ENCODE peak calls at places on chromosomes 13 and 19, in eight cellular contexts. One of them, this sample, is unnamed.

GRCh38 chr13:108269601-108270328 is at the start of gene TNFSF13B:
- DNase-seq in midbrain: peak
- DNase-seq in HT1080: peak
- DNase-seq in osteocyte: no peak
- DNase-seq in heart left ventricle: peak
- DNase-seq in left colon: peak
- DNase-seq in A172: peak
- DNase-seq in NCI-H69: peak
- DNase-seq in this sample: peak

GRCh38 chr19:10936661-10937084 is 8.1 kb downstream of the TIMM29 start:
- DNase-seq in midbrain: peak
- DNase-seq in HT1080: peak
- DNase-seq in osteocyte: no peak
- DNase-seq in heart left ventricle: no peak
- DNase-seq in left colon: peak
- DNase-seq in A172: peak
- DNase-seq in NCI-H69: peak
- DNase-seq in this sample: no peak

GRCh38 chr19:50899549-50899948 is 11.6 kb downstream of the KLK4 start:
- DNase-seq in midbrain: no peak
- DNase-seq in HT1080: no peak
- DNase-seq in osteocyte: no peak
- DNase-seq in heart left ventricle: no peak
- DNase-seq in left colon: no peak
- DNase-seq in A172: no peak
- DNase-seq in NCI-H69: no peak
- DNase-seq in this sample: no peak

GRCh38 chr19:18674616-18675015 is 8.9 kb upstream of the CRTC1 start:
- DNase-seq in midbrain: peak
- DNase-seq in HT1080: peak
- DNase-seq in osteocyte: no peak
- DNase-seq in heart left ventricle: peak
- DNase-seq in left colon: peak
- DNase-seq in A172: no peak
- DNase-seq in NCI-H69: peak
- DNase-seq in this sample: no peak

GRCh38 chr19:485583-486236 is 10.6 kb upstream of the MADCAM1 start:
- DNase-seq in midbrain: peak
- DNase-seq in HT1080: no peak
- DNase-seq in osteocyte: no peak
- DNase-seq in heart left ventricle: no peak
- DNase-seq in left colon: no peak
- DNase-seq in A172: peak
- DNase-seq in NCI-H69: peak
- DNase-seq in this sample: no peak

GRCh38 chr13:30418075-30418715 is 4.1 kb upstream of the UBE2L5 start:
- DNase-seq in midbrain: no peak
- DNase-seq in HT1080: no peak
- DNase-seq in osteocyte: no peak
- DNase-seq in heart left ventricle: no peak
- DNase-seq in left colon: no peak
- DNase-seq in A172: no peak
- DNase-seq in NCI-H69: peak
- DNase-seq in this sample: no peak

GRCh38 chr13:98941118-98941517 is 36.7 kb downstream of the DOCK9 start:
- DNase-seq in midbrain: no peak
- DNase-seq in HT1080: no peak
- DNase-seq in osteocyte: no peak
- DNase-seq in heart left ventricle: no peak
- DNase-seq in left colon: no peak
- DNase-seq in A172: no peak
- DNase-seq in NCI-H69: no peak
- DNase-seq in this sample: no peak

GRCh38 chr13:24671367-24672117 is 8.7 kb upstream of the ATP12A start:
- DNase-seq in midbrain: peak
- DNase-seq in HT1080: peak
- DNase-seq in osteocyte: no peak
- DNase-seq in heart left ventricle: no peak
- DNase-seq in left colon: no peak
- DNase-seq in A172: peak
- DNase-seq in NCI-H69: peak
- DNase-seq in this sample: peak

GRCh38 chr13:31322025-31322424 is 122.2 kb downstream of the B3GLCT start:
- DNase-seq in midbrain: no peak
- DNase-seq in HT1080: no peak
- DNase-seq in osteocyte: no peak
- DNase-seq in heart left ventricle: no peak
- DNase-seq in left colon: no peak
- DNase-seq in A172: no peak
- DNase-seq in NCI-H69: no peak
- DNase-seq in this sample: no peak

GRCh38 chr19:407501-408440 is 1.2 kb downstream of the C2CD4C start:
- DNase-seq in midbrain: no peak
- DNase-seq in HT1080: no peak
- DNase-seq in osteocyte: no peak
- DNase-seq in heart left ventricle: no peak
- DNase-seq in left colon: peak
- DNase-seq in A172: no peak
- DNase-seq in NCI-H69: no peak
- DNase-seq in this sample: peak

This sample was measured in right lobe of liver.